ENCODE peak calls at places on chromosomes 1 and 21, in six cellular contexts. One of them, this sample, is unnamed.

GRCh38 chr21:33968998-33969353 is 53.4 kb upstream of the ATP5PO start:
- DNase-seq in hypothalamus: no peak
- DNase-seq in astrocyte of the spinal cord: no peak
- DNase-seq in CD8-positive, alpha-beta memory T cell: no peak
- DNase-seq in ureter: no peak
- DNase-seq in M059J: no peak
- DNase-seq in this sample: peak

GRCh38 chr1:211699059-211699458 is 23.6 kb upstream of the NEK2 start:
- DNase-seq in hypothalamus: no peak
- DNase-seq in astrocyte of the spinal cord: no peak
- DNase-seq in CD8-positive, alpha-beta memory T cell: no peak
- DNase-seq in ureter: no peak
- DNase-seq in M059J: no peak
- DNase-seq in this sample: no peak

GRCh38 chr1:111176678-111177077 is 23.8 kb downstream of the DENND2D start:
- DNase-seq in hypothalamus: no peak
- DNase-seq in astrocyte of the spinal cord: no peak
- DNase-seq in CD8-positive, alpha-beta memory T cell: no peak
- DNase-seq in ureter: no peak
- DNase-seq in M059J: peak
- DNase-seq in this sample: no peak

GRCh38 chr1:184191181-184191601 is 139.7 kb downstream of the TSEN15 start:
- DNase-seq in hypothalamus: peak
- DNase-seq in astrocyte of the spinal cord: peak
- DNase-seq in CD8-positive, alpha-beta memory T cell: no peak
- DNase-seq in ureter: peak
- DNase-seq in M059J: peak
- DNase-seq in this sample: peak

GRCh38 chr21:38496224-38496623 is 2.1 kb downstream of the ERG start:
- DNase-seq in hypothalamus: no peak
- DNase-seq in astrocyte of the spinal cord: no peak
- DNase-seq in CD8-positive, alpha-beta memory T cell: no peak
- DNase-seq in ureter: no peak
- DNase-seq in M059J: no peak
- DNase-seq in this sample: no peak

GRCh38 chr21:44750675-44751025 is 39.3 kb upstream of the TSPEAR start:
- DNase-seq in hypothalamus: no peak
- DNase-seq in astrocyte of the spinal cord: no peak
- DNase-seq in CD8-positive, alpha-beta memory T cell: peak
- DNase-seq in ureter: no peak
- DNase-seq in M059J: no peak
- DNase-seq in this sample: peak

GRCh38 chr1:216456682-216457081 is 33.4 kb upstream of the USH2A start:
- DNase-seq in hypothalamus: no peak
- DNase-seq in astrocyte of the spinal cord: peak
- DNase-seq in CD8-positive, alpha-beta memory T cell: no peak
- DNase-seq in ureter: no peak
- DNase-seq in M059J: peak
- DNase-seq in this sample: peak

GRCh38 chr1:61873581-61873980 is 131.3 kb downstream of the PATJ start:
- DNase-seq in hypothalamus: no peak
- DNase-seq in astrocyte of the spinal cord: no peak
- DNase-seq in CD8-positive, alpha-beta memory T cell: no peak
- DNase-seq in ureter: no peak
- DNase-seq in M059J: no peak
- DNase-seq in this sample: no peak

GRCh38 chr1:43238104-43238503 is 31.7 kb upstream of the TMEM125 start:
- DNase-seq in hypothalamus: peak
- DNase-seq in astrocyte of the spinal cord: peak
- DNase-seq in CD8-positive, alpha-beta memory T cell: no peak
- DNase-seq in ureter: peak
- DNase-seq in M059J: peak
- DNase-seq in this sample: peak

GRCh38 chr1:117467336-117467735 is 100.1 kb downstream of the MAN1A2 start:
- DNase-seq in hypothalamus: no peak
- DNase-seq in astrocyte of the spinal cord: peak
- DNase-seq in CD8-positive, alpha-beta memory T cell: no peak
- DNase-seq in ureter: no peak
- DNase-seq in M059J: no peak
- DNase-seq in this sample: no peak

GRCh38 chr1:84712288-84712874 is 22.1 kb upstream of the SSX2IP start:
- DNase-seq in hypothalamus: no peak
- DNase-seq in astrocyte of the spinal cord: peak
- DNase-seq in CD8-positive, alpha-beta memory T cell: no peak
- DNase-seq in ureter: no peak
- DNase-seq in M059J: peak
- DNase-seq in this sample: peak

GRCh38 chr1:159705251-159705910 is 9.0 kb downstream of the CRP start:
- DNase-seq in hypothalamus: no peak
- DNase-seq in astrocyte of the spinal cord: no peak
- DNase-seq in CD8-positive, alpha-beta memory T cell: no peak
- DNase-seq in ureter: no peak
- DNase-seq in M059J: no peak
- DNase-seq in this sample: no peak

GRCh38 chr1:239952348-239953307 is 139.1 kb upstream of the FMN2 start:
- DNase-seq in hypothalamus: no peak
- DNase-seq in astrocyte of the spinal cord: no peak
- DNase-seq in CD8-positive, alpha-beta memory T cell: no peak
- DNase-seq in ureter: no peak
- DNase-seq in M059J: peak
- DNase-seq in this sample: no peak

GRCh38 chr1:168674252-168674651 is 54.8 kb downstream of the DPT start:
- DNase-seq in hypothalamus: no peak
- DNase-seq in astrocyte of the spinal cord: no peak
- DNase-seq in CD8-positive, alpha-beta memory T cell: no peak
- DNase-seq in ureter: no peak
- DNase-seq in M059J: no peak
- DNase-seq in this sample: peak

GRCh38 chr1:32681501-32681900 is 21.1 kb downstream of the SYNC start:
- DNase-seq in hypothalamus: no peak
- DNase-seq in astrocyte of the spinal cord: no peak
- DNase-seq in CD8-positive, alpha-beta memory T cell: no peak
- DNase-seq in ureter: peak
- DNase-seq in M059J: no peak
- DNase-seq in this sample: no peak

GRCh38 chr1:26552720-26553119 is 23.2 kb downstream of the RPS6KA1 start:
- DNase-seq in hypothalamus: no peak
- DNase-seq in astrocyte of the spinal cord: no peak
- DNase-seq in CD8-positive, alpha-beta memory T cell: no peak
- DNase-seq in ureter: no peak
- DNase-seq in M059J: no peak
- DNase-seq in this sample: no peak

GRCh38 chr1:201647722-201648065 is 108.8 kb downstream of the NAV1 start:
- DNase-seq in hypothalamus: no peak
- DNase-seq in astrocyte of the spinal cord: no peak
- DNase-seq in CD8-positive, alpha-beta memory T cell: no peak
- DNase-seq in ureter: no peak
- DNase-seq in M059J: no peak
- DNase-seq in this sample: no peak

GRCh38 chr1:111366256-111366655 is 61.3 kb downstream of the OVGP1 start:
- DNase-seq in hypothalamus: no peak
- DNase-seq in astrocyte of the spinal cord: peak
- DNase-seq in CD8-positive, alpha-beta memory T cell: no peak
- DNase-seq in ureter: no peak
- DNase-seq in M059J: no peak
- DNase-seq in this sample: no peak

GRCh38 chr1:114215426-114215825 is 61.8 kb upstream of the SYT6 start:
- DNase-seq in hypothalamus: no peak
- DNase-seq in astrocyte of the spinal cord: no peak
- DNase-seq in CD8-positive, alpha-beta memory T cell: no peak
- DNase-seq in ureter: no peak
- DNase-seq in M059J: no peak
- DNase-seq in this sample: peak

GRCh38 chr1:161079436-161080110 is 9.8 kb downstream of the NECTIN4 start:
- DNase-seq in hypothalamus: no peak
- DNase-seq in astrocyte of the spinal cord: no peak
- DNase-seq in CD8-positive, alpha-beta memory T cell: no peak
- DNase-seq in ureter: no peak
- DNase-seq in M059J: no peak
- DNase-seq in this sample: no peak

GRCh38 chr21:33231526-33231925 is 1.8 kb downstream of the IFNAR2 start:
- DNase-seq in hypothalamus: no peak
- DNase-seq in astrocyte of the spinal cord: no peak
- DNase-seq in CD8-positive, alpha-beta memory T cell: no peak
- DNase-seq in ureter: no peak
- DNase-seq in M059J: no peak
- DNase-seq in this sample: no peak

GRCh38 chr21:38389891-38390290 is 108.4 kb downstream of the ERG start:
- DNase-seq in hypothalamus: no peak
- DNase-seq in astrocyte of the spinal cord: no peak
- DNase-seq in CD8-positive, alpha-beta memory T cell: no peak
- DNase-seq in ureter: no peak
- DNase-seq in M059J: no peak
- DNase-seq in this sample: no peak

GRCh38 chr21:25967566-25968438 is 202.8 kb downstream of the APP start:
- DNase-seq in hypothalamus: no peak
- DNase-seq in astrocyte of the spinal cord: no peak
- DNase-seq in CD8-positive, alpha-beta memory T cell: no peak
- DNase-seq in ureter: no peak
- DNase-seq in M059J: peak
- DNase-seq in this sample: no peak